ENCODE peak calls at places on chromosomes 2 and 18, in six cellular contexts. U is CD4-positive, alpha-beta memory T cell; R is SJSA1; S is pancreas; F is dorsolateral prefrontal cortex; Q is psoas muscle. D is an unnamed sample.

GRCh38 chr2:40418614-40419013 is 33.3 kb downstream of the SLC8A1 start:
- DNase-seq in Q (no peak), S (no peak), R (no peak), U (no peak), F (no peak), D (no peak)

GRCh38 chr2:199747427-199747826 is 103.6 kb downstream of the FTCDNL1 start:
- DNase-seq in R (no peak), U (no peak), F (no peak), S (no peak), Q (no peak), D (no peak)

GRCh38 chr2:96574364-96574763 is 37.8 kb downstream of the ARID5A start:
- DNase-seq in R (no peak), S (no peak), F (no peak), Q (no peak), U (no peak), D (no peak)

GRCh38 chr2:149727927-149728326 is 140.4 kb upstream of the MMADHC start:
- DNase-seq in U (no peak), Q (no peak), F (no peak), R (no peak), S (no peak), D (no peak)

GRCh38 chr2:100756704-100757103 is 63.2 kb upstream of the NPAS2 start:
- DNase-seq in F (no peak), U (no peak), S (no peak), R (no peak), Q (no peak), D (no peak)

GRCh38 chr2:146240376-146240775 is 1604.5 kb upstream of the ACVR2A start:
- DNase-seq in R (no peak), U (no peak), F (no peak), S (no peak), Q (no peak), D (no peak)

GRCh38 chr2:114022360-114023085 is 132.6 kb downstream of the ACTR3 start:
- DNase-seq in R (peak), F (no peak), S (no peak), Q (no peak), U (no peak), D (no peak)

GRCh38 chr18:36406805-36407204 is 109.3 kb downstream of the FHOD3 start:
- DNase-seq in F (no peak), U (no peak), R (no peak), Q (no peak), S (no peak), D (no peak)

GRCh38 chr2:100416397-100416938 is 1.0 kb downstream of the CHST10 start:
- DNase-seq in F (no peak), S (no peak), Q (no peak), R (no peak), U (no peak), D (no peak)

GRCh38 chr2:221293949-221294736 is 278.0 kb downstream of the EPHA4 start:
- DNase-seq in F (no peak), S (no peak), Q (no peak), R (no peak), U (no peak), D (no peak)

GRCh38 chr2:219496781-219497494 is 1.8 kb upstream of the GMPPA start:
- DNase-seq in S (peak), U (no peak), Q (peak), F (no peak), R (no peak), D (no peak)

GRCh38 chr18:5868218-5868904 is 27.0 kb downstream of the TMEM200C start:
- DNase-seq in U (no peak), S (peak), F (peak), R (peak), Q (peak), D (peak)

GRCh38 chr2:44448860-44449527 is 87.2 kb downstream of the CAMKMT start:
- DNase-seq in F (no peak), U (no peak), Q (no peak), S (no peak), R (no peak), D (no peak)

GRCh38 chr2:44441200-44441599 is 79.5 kb downstream of the CAMKMT start:
- DNase-seq in Q (no peak), U (no peak), R (no peak), S (no peak), F (no peak), D (no peak)

GRCh38 chr2:44443510-44443909 is 81.8 kb downstream of the CAMKMT start:
- DNase-seq in F (no peak), U (no peak), R (no peak), Q (no peak), S (no peak), D (no peak)

GRCh38 chr2:44450082-44450481 is 88.3 kb downstream of the CAMKMT start:
- DNase-seq in S (no peak), R (no peak), U (no peak), Q (no peak), F (no peak), D (no peak)

GRCh38 chr2:44444881-44445280 is 83.1 kb downstream of the CAMKMT start:
- DNase-seq in F (no peak), U (no peak), R (no peak), Q (no peak), S (no peak), D (no peak)
- H3K4me3 ChIP-seq in F (no peak), U (no peak), R (no peak), Q (no peak), S (no peak), D (no peak)

DNA sequence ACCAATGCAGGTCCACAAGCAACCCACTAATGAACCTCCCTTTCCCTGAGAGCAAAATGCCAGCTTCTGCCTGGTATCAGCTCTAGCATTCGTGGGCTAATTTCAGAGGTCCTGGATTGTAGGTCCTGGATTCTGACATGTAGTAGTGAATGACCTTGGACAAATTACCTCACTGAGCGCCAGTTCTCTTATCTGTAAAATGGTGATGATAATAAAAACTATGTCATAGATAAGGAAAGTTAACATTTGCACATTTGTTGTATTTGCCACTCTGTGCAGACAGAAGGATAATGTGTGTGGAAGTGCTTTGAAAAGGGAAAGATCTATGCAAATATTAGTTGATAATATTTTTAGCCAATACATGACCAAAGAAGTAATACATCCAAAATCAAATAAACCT is 4.1 kb upstream of the TET3 start:
- DNase-seq in F (no peak), S (no peak), R (no peak), Q (no peak), U (no peak), D (no peak)
- H3K4me3 ChIP-seq in F (no peak), S (peak), R (no peak), Q (peak), U (no peak), D (no peak)

DNA sequence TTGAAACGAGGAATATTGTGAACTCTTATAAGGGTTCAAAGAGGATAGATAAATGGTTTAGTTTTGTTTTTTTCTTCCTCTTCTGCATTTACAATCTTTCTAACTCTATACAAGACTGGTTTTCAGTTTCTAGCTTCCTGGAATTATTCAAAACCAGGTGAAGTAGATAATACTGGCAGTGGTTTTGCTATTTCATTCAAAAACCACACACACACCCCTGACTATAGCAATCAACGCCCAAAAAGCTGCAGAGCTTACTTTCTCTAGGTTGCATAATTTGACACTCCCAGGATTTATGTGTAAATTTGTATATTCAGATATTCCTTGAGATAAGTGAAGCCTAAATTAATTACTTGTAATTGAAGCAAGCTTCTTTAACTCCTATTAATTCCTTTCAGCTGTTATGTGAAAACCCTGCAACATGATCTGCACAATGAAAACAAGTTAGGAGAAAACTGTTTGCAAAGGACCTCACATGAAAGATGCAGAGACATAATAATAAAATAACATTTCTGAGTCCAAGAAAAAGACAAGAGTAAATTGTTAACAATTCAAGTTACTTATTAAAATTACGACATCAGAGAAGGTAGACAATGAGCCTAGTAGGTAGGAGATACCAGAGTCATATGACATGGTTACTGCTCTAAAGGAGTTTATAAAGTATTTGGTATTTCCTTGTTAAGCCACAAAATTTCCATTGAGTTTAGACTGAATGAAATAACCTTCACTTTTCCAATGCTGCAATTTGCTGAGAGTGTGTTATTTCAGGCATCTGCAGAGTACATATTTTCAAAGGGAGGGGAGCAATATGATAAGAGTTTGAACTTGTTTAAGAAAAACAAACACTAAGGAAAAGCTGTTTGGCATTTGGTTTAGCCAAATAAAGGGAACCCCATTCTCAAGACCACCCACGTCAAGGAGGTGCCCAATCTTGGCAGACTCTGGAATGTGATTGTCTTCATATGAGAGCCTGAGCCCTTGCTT is 1.6 kb upstream of the NFE2L2 start:
- DNase-seq in R (peak), Q (no peak), U (peak), S (no peak), F (no peak), D (no peak)
- H3K4me3 ChIP-seq in R (no peak), Q (peak), U (peak), S (peak), F (peak), D (no peak)

GRCh38 chr18:55403555-55403954 is 184.4 kb downstream of the TCF4 start:
- DNase-seq in S (no peak), F (no peak), R (no peak), U (no peak), Q (no peak), D (no peak)

GRCh38 chr18:55400590-55401274 is 187.3 kb downstream of the TCF4 start:
- DNase-seq in S (no peak), U (no peak), Q (no peak), F (no peak), R (peak), D (no peak)

GRCh38 chr18:55401275-55401620 is 186.7 kb downstream of the TCF4 start:
- DNase-seq in R (no peak), F (no peak), Q (no peak), S (no peak), U (no peak), D (no peak)

GRCh38 chr18:55402731-55403405 is 185.1 kb downstream of the TCF4 start:
- DNase-seq in Q (no peak), U (no peak), R (peak), F (no peak), S (no peak), D (no peak)

GRCh38 chr18:55401638-55402191 is 186.3 kb downstream of the TCF4 start:
- DNase-seq in U (no peak), F (no peak), S (peak), R (peak), Q (no peak), D (no peak)
- H3K4me3 ChIP-seq in U (no peak), F (peak), S (no peak), R (peak), Q (peak), D (no peak)

DNA sequence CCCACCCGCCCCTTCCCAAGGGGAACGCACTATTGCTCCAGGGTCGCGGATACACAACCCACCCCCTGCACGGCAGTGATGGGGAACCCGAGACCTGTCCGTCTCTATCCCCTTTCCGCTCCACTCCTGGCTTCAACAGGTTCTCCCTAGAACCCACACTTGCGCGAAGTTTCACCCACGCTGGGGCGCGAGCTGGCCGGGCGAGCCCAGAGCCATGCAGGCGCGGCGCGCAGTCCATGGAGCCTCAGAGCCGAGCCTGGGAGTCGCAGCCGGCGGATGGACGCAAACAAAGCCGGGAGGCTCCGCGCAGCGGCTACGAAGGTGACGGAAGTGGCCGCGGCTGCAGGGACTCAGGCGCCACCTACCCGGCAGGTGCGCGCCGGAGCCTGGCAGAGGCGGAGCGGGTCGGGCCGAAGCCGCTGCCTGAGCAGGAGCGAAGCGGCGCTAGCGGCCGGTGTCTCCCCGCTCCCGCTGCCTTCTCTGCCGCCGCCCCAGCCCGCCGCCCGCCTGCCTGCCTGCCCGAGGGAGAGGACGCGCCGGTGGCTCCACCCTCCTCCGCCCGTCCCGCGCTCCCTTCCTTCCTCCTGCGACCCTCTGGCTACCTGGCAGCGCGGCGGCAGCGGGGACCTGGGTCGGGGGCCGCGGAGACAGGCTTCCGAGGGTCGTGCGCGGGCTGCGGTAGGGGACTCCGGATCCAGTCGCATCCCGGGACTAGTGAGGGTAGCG is 14.0 kb downstream of the ALPG start:
- DNase-seq in Q (no peak), F (no peak), S (peak), R (no peak), U (peak), D (no peak)
- H3K4me3 ChIP-seq in Q (peak), F (peak), S (peak), R (peak), U (peak), D (no peak)

GRCh38 chr2:201151127-201152074 is 31.5 kb upstream of the CASP10 start:
- DNase-seq in U (no peak), S (no peak), F (no peak), Q (no peak), R (peak), D (no peak)
- H3K4me3 ChIP-seq in U (no peak), S (no peak), F (no peak), Q (peak), R (peak), D (no peak)